ENCODE peak calls at places on chromosomes 5 and 9, in ten cellular contexts. M is AG09309; A is C1 segment of cervical spinal cord; K is endothelial cell of umbilical vein; F is posterior vena cava; E is SHP77 treated with DMSO at 0.1 percent for 48 hours; B is EL; P is A549; C is stimulated activated CD8-positive, alpha-beta memory T cell treated with anti-CD3 and anti-CD28 coated beads, Interleukin-12 subunit alpha, Interleukin-12 subunit beta, amount 100 ng/mL, for 1 hour; N is stimulated activated naive CD8-positive, alpha-beta T cell treated with anti-CD3 and anti-CD28 coated beads, Interleukin-15, Interleukin-2, amounts not matched to agents 100 U/mL and 50 U/mL, for 24 hours. V is an unnamed sample.

GRCh38 chr5:171397190-171397589 is 9.5 kb downstream of the NPM1 start:
- DNase-seq in A (no peak), C (no peak), E (no peak), K (no peak), P (no peak), B (no peak), M (no peak), N (no peak), F (no peak), V (no peak)

GRCh38 chr5:140151068-140151718 is 23.8 kb upstream of the CYSTM1 start:
- DNase-seq in F (no peak), N (no peak), M (no peak), A (no peak), E (no peak), B (no peak), P (no peak), K (no peak), C (no peak), V (no peak)

GRCh38 chr9:89670114-89670513 is 65.3 kb downstream of the GADD45G start:
- DNase-seq in F (no peak), N (no peak), C (no peak), A (no peak), M (no peak), E (no peak), P (no peak), B (no peak), K (no peak), V (no peak)

GRCh38 chr5:154740957-154741356 is 14.2 kb upstream of the LARP1 start:
- DNase-seq in K (no peak), N (no peak), P (no peak), C (no peak), M (no peak), B (no peak), A (peak), F (peak), E (no peak), V (peak)

GRCh38 chr5:172920447-172920849 is 38.8 kb upstream of the RPL26L1 start:
- DNase-seq in N (no peak), C (no peak), E (peak), M (no peak), K (no peak), P (peak), B (peak), A (no peak), F (no peak), V (peak)

GRCh38 chr5:67182406-67182805 is 14.2 kb downstream of the CD180 start:
- DNase-seq in M (peak), K (peak), F (peak), E (no peak), B (peak), P (no peak), C (no peak), N (no peak), A (peak), V (peak)

GRCh38 chr5:111922344-111922743 is 165.3 kb upstream of the NREP start:
- DNase-seq in F (no peak), M (no peak), N (no peak), A (no peak), C (no peak), B (no peak), E (no peak), P (no peak), K (no peak), V (no peak)

GRCh38 chr5:74464512-74465209 is 175.9 kb downstream of the ENC1 start:
- DNase-seq in C (no peak), E (no peak), N (no peak), B (no peak), A (no peak), F (no peak), M (peak), K (peak), P (no peak), V (no peak)

GRCh38 chr5:124634820-124635323 is 111.6 kb downstream of the ZNF608 start:
- DNase-seq in K (no peak), B (peak), N (no peak), C (no peak), F (no peak), A (no peak), M (no peak), P (no peak), E (no peak), V (no peak)

GRCh38 chr5:99037668-99038067 is 108.9 kb upstream of the CHD1 start:
- DNase-seq in A (no peak), N (peak), K (no peak), E (no peak), P (no peak), B (peak), C (peak), F (no peak), M (no peak), V (no peak)

GRCh38 chr5:33180900-33181299 is 259.9 kb upstream of the TARS1 start:
- DNase-seq in N (no peak), C (no peak), K (peak), E (peak), P (peak), B (peak), M (peak), A (no peak), F (no peak), V (no peak)

GRCh38 chr5:38347040-38347763 is 88.8 kb downstream of the EGFLAM start:
- DNase-seq in F (no peak), M (no peak), B (peak), P (peak), N (no peak), C (no peak), E (no peak), K (no peak), A (no peak), V (no peak)

V was measured in right cardiac atrium.